ENCODE peak calls at places on chromosomes 1 and 21, in nine cellular contexts. S is astrocyte of the spinal cord; M is neural progenitor cell; U is T-helper 2 cell; O is activated CD4-positive, alpha-beta T cell treated with anti-CD3 and anti-CD28 coated beads, Interleukin-2, amount 50 U/mL, for 4 hours; L is midbrain; I is stimulated activated CD4-positive, alpha-beta T cell treated with anti-CD3 and anti-CD28 coated beads, TNF-alpha, amount 100 ng/mL, for 24 hours; Z is effector memory CD8-positive, alpha-beta T cell; B is NCI-H1092. J is an unnamed sample.

GRCh38 chr1:156004843-156005593 is 15.7 kb downstream of the SSR2 start:
- DNase-seq in S (no peak), M (no peak), U (peak; percentile 61), O (no peak), L (no peak), I (no peak), Z (peak; percentile 29), B (no peak), J (no peak)

GRCh38 chr1:7405844-7406500 is 365.1 kb upstream of the VAMP3 start:
- DNase-seq in S (no peak), M (no peak), U (no peak), O (no peak), L (no peak), I (no peak), Z (no peak), B (no peak), J (no peak)

GRCh38 chr1:5585256-5585655 is 407.0 kb downstream of the NPHP4 start:
- DNase-seq in S (no peak), M (no peak), U (no peak), O (no peak), L (no peak), I (no peak), Z (no peak), B (no peak), J (no peak)

GRCh38 chr1:213783898-213784297 is 203.9 kb upstream of the PROX1 start:
- DNase-seq in S (no peak), M (no peak), U (no peak), O (no peak), L (no peak), I (no peak), Z (no peak), B (no peak), J (no peak)

GRCh38 chr21:25895565-25896205 is 160.9 kb downstream of the GABPA start:
- DNase-seq in S (peak; percentile 36), M (peak; percentile 41), U (no peak), O (peak; percentile 2), L (peak; percentile 67), I (no peak), Z (no peak), B (no peak), J (no peak)

GRCh38 chr1:60329636-60330035 is 256.1 kb upstream of the C1orf87 start:
- DNase-seq in S (no peak), M (no peak), U (no peak), O (no peak), L (no peak), I (no peak), Z (no peak), B (no peak), J (no peak)

GRCh38 chr1:35120458-35121133 is 41.4 kb downstream of the ZMYM1 start:
- DNase-seq in S (no peak), M (no peak), U (no peak), O (no peak), L (no peak), I (no peak), Z (no peak), B (no peak), J (peak; percentile 33)

GRCh38 chr1:243315455-243315854 is 59.6 kb downstream of the SDCCAG8 start:
- DNase-seq in S (peak; percentile 38), M (no peak), U (no peak), O (no peak), L (no peak), I (no peak), Z (no peak), B (no peak), J (no peak)

GRCh38 chr1:203656796-203657620 is 30.4 kb downstream of the ATP2B4 start:
- DNase-seq in S (no peak), M (peak; percentile 54), U (no peak), O (no peak), L (no peak), I (no peak), Z (no peak), B (no peak), J (no peak)

GRCh38 chr1:94646786-94647555 is 105.4 kb upstream of the F3 start:
- DNase-seq in S (no peak), M (no peak), U (no peak), O (no peak), L (no peak), I (no peak), Z (no peak), B (no peak), J (no peak)

GRCh38 chr21:45080639-45081414 is 6.4 kb downstream of the ADARB1 start:
- DNase-seq in S (peak; percentile 48), M (no peak), U (no peak), O (no peak), L (no peak), I (no peak), Z (no peak), B (no peak), J (no peak)

GRCh38 chr1:184972281-184973055 is 1.8 kb downstream of the NIBAN1 start:
- DNase-seq in S (peak; percentile 58), M (no peak), U (no peak), O (no peak), L (no peak), I (no peak), Z (no peak), B (no peak), J (no peak)

GRCh38 chr21:29334717-29335428 is 36.2 kb downstream of the BACH1 start:
- DNase-seq in S (peak; percentile 92), M (no peak), U (no peak), O (no peak), L (no peak), I (no peak), Z (no peak), B (no peak), J (no peak)

GRCh38 chr1:150909585-150910185 is 16.5 kb upstream of the SETDB1 start:
- DNase-seq in S (no peak), M (no peak), U (no peak), O (no peak), L (no peak), I (no peak), Z (no peak), B (no peak), J (no peak)

GRCh38 chr1:29398431-29398830 is 162.1 kb downstream of the PTPRU start:
- DNase-seq in S (peak; percentile 29), M (no peak), U (no peak), O (no peak), L (no peak), I (no peak), Z (no peak), B (no peak), J (no peak)

GRCh38 chr1:225766967-225767413 is 10.6 kb upstream of the SRP9 start:
- DNase-seq in S (peak; percentile 95), M (no peak), U (no peak), O (no peak), L (no peak), I (no peak), Z (no peak), B (peak; percentile 69), J (no peak)

GRCh38 chr1:151542710-151543129 is 2.6 kb downstream of the TUFT1 start:
- DNase-seq in S (peak; percentile 69), M (no peak), U (no peak), O (no peak), L (no peak), I (no peak), Z (no peak), B (no peak), J (no peak)

GRCh38 chr1:40802078-40803075 is 18.8 kb downstream of the KCNQ4 start:
- DNase-seq in S (peak; percentile 71), M (peak; percentile 98), U (peak; percentile 77), O (peak; percentile 80), L (peak; percentile 24), I (peak; percentile 65), Z (peak; percentile 81), B (peak; percentile 30), J (peak; percentile 92)

GRCh38 chr1:89149229-89149628 is 23.3 kb upstream of the GBP2 start:
- DNase-seq in S (peak; percentile 8), M (peak; percentile 49), U (no peak), O (no peak), L (peak; percentile 29), I (no peak), Z (no peak), B (no peak), J (peak; percentile 49)

GRCh38 chr1:180179162-180179957 is 24.7 kb downstream of the QSOX1 start:
- DNase-seq in S (no peak), M (no peak), U (no peak), O (no peak), L (no peak), I (no peak), Z (no peak), B (no peak), J (no peak)

GRCh38 chr1:204651843-204652421 is 33.6 kb downstream of the LRRN2 start:
- DNase-seq in S (no peak), M (peak; percentile 77), U (no peak), O (no peak), L (no peak), I (no peak), Z (no peak), B (peak; percentile 47), J (peak; percentile 50)

GRCh38 chr21:32756096-32756495 is 15.5 kb downstream of the PAXBP1 start:
- DNase-seq in S (no peak), M (no peak), U (no peak), O (no peak), L (no peak), I (no peak), Z (no peak), B (no peak), J (no peak)

GRCh38 chr1:17717595-17717994 is 37.5 kb upstream of the ACTL8 start:
- DNase-seq in S (no peak), M (no peak), U (no peak), O (no peak), L (no peak), I (no peak), Z (no peak), B (no peak), J (no peak)

GRCh38 chr1:103218369-103218768 is 110.0 kb upstream of the COL11A1 start:
- DNase-seq in S (no peak), M (no peak), U (no peak), O (no peak), L (no peak), I (no peak), Z (no peak), B (no peak), J (no peak)

GRCh38 chr1:47533176-47534039 is 95.6 kb downstream of the FOXD2 start:
- DNase-seq in S (peak; percentile 82), M (peak; percentile 94), U (no peak), O (no peak), L (peak; percentile 21), I (no peak), Z (no peak), B (peak; percentile 48), J (peak; percentile 73)

GRCh38 chr1:229124471-229125198 is 146.3 kb upstream of the RAB4A start:
- DNase-seq in S (no peak), M (no peak), U (no peak), O (no peak), L (no peak), I (no peak), Z (no peak), B (no peak), J (no peak)

GRCh38 chr1:4010284-4010683 is 110.2 kb upstream of the C1orf174 start:
- DNase-seq in S (no peak), M (no peak), U (no peak), O (no peak), L (no peak), I (no peak), Z (no peak), B (no peak), J (no peak)

GRCh38 chr1:181087400-181087901 is 1.0 kb upstream of the IER5 start:
- DNase-seq in S (no peak), M (no peak), U (no peak), O (no peak), L (no peak), I (no peak), Z (no peak), B (no peak), J (no peak)

GRCh38 chr1:154624756-154625643 is 17.0 kb upstream of the ADAR start:
- DNase-seq in S (peak; percentile 79), M (no peak), U (no peak), O (no peak), L (no peak), I (no peak), Z (no peak), B (no peak), J (no peak)

GRCh38 chr1:9426291-9426711 is 113.0 kb upstream of the SLC25A33 start:
- DNase-seq in S (no peak), M (no peak), U (peak; percentile 90), O (peak; percentile 60), L (no peak), I (peak; percentile 42), Z (peak; percentile 73), B (no peak), J (no peak)

GRCh38 chr1:79323240-79324025 is 316.9 kb upstream of the ADGRL4 start:
- DNase-seq in S (peak; percentile 96), M (no peak), U (no peak), O (no peak), L (no peak), I (no peak), Z (no peak), B (no peak), J (no peak)